ENCODE peak calls at places on chromosomes 2 and 18, in nine cellular contexts. One of them, this sample, is unnamed.

GRCh38 chr2:174546519-174547506 is 50.8 kb downstream of the WIPF1 start:
- DNase-seq in hepatocyte: peak; percentile 46
- DNase-seq in neuronal stem cell: peak; percentile 15
- DNase-seq in K562: peak; percentile 38
- DNase-seq in neural progenitor cell: peak; percentile 65
- DNase-seq in A549: peak; percentile 50
- DNase-seq in cardiac muscle cell: peak; percentile 37
- DNase-seq in aorta: no peak
- DNase-seq in small intestine: peak; percentile 28
- DNase-seq in this sample: peak; percentile 34

GRCh38 chr18:61896118-61896517 is 3.3 kb upstream of the RNF152 start:
- DNase-seq in small intestine: no peak
- DNase-seq in neuronal stem cell: no peak
- DNase-seq in K562: no peak
- DNase-seq in aorta: no peak
- DNase-seq in cardiac muscle cell: no peak
- DNase-seq in hepatocyte: no peak
- DNase-seq in A549: no peak
- DNase-seq in neural progenitor cell: no peak
- DNase-seq in this sample: no peak

GRCh38 chr18:79612291-79613108 is 67.1 kb upstream of the CTDP1 start:
- DNase-seq in small intestine: no peak
- DNase-seq in neural progenitor cell: no peak
- DNase-seq in aorta: no peak
- DNase-seq in hepatocyte: no peak
- DNase-seq in A549: no peak
- DNase-seq in neuronal stem cell: no peak
- DNase-seq in cardiac muscle cell: no peak
- DNase-seq in K562: no peak
- DNase-seq in this sample: no peak

GRCh38 chr2:240573516-240574385 is 5.5 kb downstream of the RNPEPL1 start:
- DNase-seq in hepatocyte: no peak
- DNase-seq in A549: no peak
- DNase-seq in cardiac muscle cell: no peak
- DNase-seq in neural progenitor cell: no peak
- DNase-seq in neuronal stem cell: no peak
- DNase-seq in small intestine: no peak
- DNase-seq in aorta: peak; percentile 42
- DNase-seq in K562: no peak
- DNase-seq in this sample: no peak

GRCh38 chr2:219644801-219645480 is 17.5 kb downstream of the SLC4A3 start:
- DNase-seq in hepatocyte: peak; percentile 39
- DNase-seq in small intestine: peak; percentile 64
- DNase-seq in A549: no peak
- DNase-seq in cardiac muscle cell: peak; percentile 71
- DNase-seq in aorta: no peak
- DNase-seq in K562: no peak
- DNase-seq in neuronal stem cell: no peak
- DNase-seq in neural progenitor cell: no peak
- DNase-seq in this sample: no peak

GRCh38 chr2:222548997-222549396 is 106.9 kb downstream of the FARSB start:
- DNase-seq in neural progenitor cell: peak; percentile 83
- DNase-seq in A549: no peak
- DNase-seq in hepatocyte: no peak
- DNase-seq in cardiac muscle cell: no peak
- DNase-seq in neuronal stem cell: peak; percentile 65
- DNase-seq in small intestine: no peak
- DNase-seq in aorta: no peak
- DNase-seq in K562: no peak
- DNase-seq in this sample: no peak

GRCh38 chr2:3169106-3169870 is 208.3 kb downstream of the EIPR1 start:
- DNase-seq in small intestine: no peak
- DNase-seq in cardiac muscle cell: no peak
- DNase-seq in neural progenitor cell: no peak
- DNase-seq in A549: no peak
- DNase-seq in K562: no peak
- DNase-seq in aorta: no peak
- DNase-seq in neuronal stem cell: no peak
- DNase-seq in hepatocyte: no peak
- DNase-seq in this sample: no peak

GRCh38 chr2:230128943-230129342 is 60.2 kb upstream of the SLC16A14 start:
- DNase-seq in A549: no peak
- DNase-seq in neuronal stem cell: no peak
- DNase-seq in K562: no peak
- DNase-seq in small intestine: peak; percentile 74
- DNase-seq in neural progenitor cell: no peak
- DNase-seq in hepatocyte: no peak
- DNase-seq in cardiac muscle cell: no peak
- DNase-seq in aorta: no peak
- DNase-seq in this sample: no peak

GRCh38 chr18:69674292-69674877 is 273.3 kb downstream of the CD226 start:
- DNase-seq in A549: no peak
- DNase-seq in aorta: no peak
- DNase-seq in neural progenitor cell: no peak
- DNase-seq in hepatocyte: no peak
- DNase-seq in neuronal stem cell: no peak
- DNase-seq in small intestine: no peak
- DNase-seq in K562: no peak
- DNase-seq in cardiac muscle cell: no peak
- DNase-seq in this sample: no peak

GRCh38 chr18:31711365-31712035 is 27.1 kb upstream of the B4GALT6 start:
- DNase-seq in A549: no peak
- DNase-seq in neural progenitor cell: no peak
- DNase-seq in aorta: no peak
- DNase-seq in neuronal stem cell: no peak
- DNase-seq in hepatocyte: no peak
- DNase-seq in K562: no peak
- DNase-seq in small intestine: no peak
- DNase-seq in cardiac muscle cell: no peak
- DNase-seq in this sample: no peak

GRCh38 chr2:20617892-20618467 is 32.9 kb downstream of the HS1BP3 start:
- DNase-seq in cardiac muscle cell: peak; percentile 94
- DNase-seq in K562: peak; percentile 62
- DNase-seq in hepatocyte: peak; percentile 95
- DNase-seq in small intestine: peak; percentile 61
- DNase-seq in A549: peak; percentile 95
- DNase-seq in aorta: peak; percentile 99
- DNase-seq in neuronal stem cell: no peak
- DNase-seq in neural progenitor cell: peak; percentile 25
- DNase-seq in this sample: no peak

GRCh38 chr2:130963058-130963848 is 126.5 kb downstream of the ARHGEF4 start:
- DNase-seq in A549: no peak
- DNase-seq in K562: no peak
- DNase-seq in aorta: no peak
- DNase-seq in small intestine: no peak
- DNase-seq in cardiac muscle cell: peak; percentile 44
- DNase-seq in hepatocyte: peak; percentile 18
- DNase-seq in neuronal stem cell: no peak
- DNase-seq in neural progenitor cell: peak; percentile 68
- DNase-seq in this sample: no peak

GRCh38 chr2:154338359-154338967 is 360.0 kb upstream of the KCNJ3 start:
- DNase-seq in hepatocyte: no peak
- DNase-seq in A549: no peak
- DNase-seq in neural progenitor cell: peak; percentile 8
- DNase-seq in aorta: no peak
- DNase-seq in cardiac muscle cell: no peak
- DNase-seq in neuronal stem cell: no peak
- DNase-seq in small intestine: no peak
- DNase-seq in K562: no peak
- DNase-seq in this sample: no peak

GRCh38 chr2:233823731-233824121 is 30.6 kb downstream of the HJURP start:
- DNase-seq in small intestine: no peak
- DNase-seq in cardiac muscle cell: no peak
- DNase-seq in neuronal stem cell: no peak
- DNase-seq in hepatocyte: no peak
- DNase-seq in A549: no peak
- DNase-seq in neural progenitor cell: no peak
- DNase-seq in K562: no peak
- DNase-seq in aorta: peak; percentile 35
- DNase-seq in this sample: no peak

GRCh38 chr2:23476786-23477185 is 91.8 kb downstream of the KLHL29 start:
- DNase-seq in aorta: no peak
- DNase-seq in small intestine: no peak
- DNase-seq in cardiac muscle cell: no peak
- DNase-seq in K562: no peak
- DNase-seq in A549: no peak
- DNase-seq in neuronal stem cell: no peak
- DNase-seq in hepatocyte: no peak
- DNase-seq in neural progenitor cell: no peak
- DNase-seq in this sample: no peak

GRCh38 chr18:275486-275885 is 7.6 kb upstream of the THOC1 start:
- DNase-seq in hepatocyte: no peak
- DNase-seq in neural progenitor cell: no peak
- DNase-seq in K562: no peak
- DNase-seq in A549: no peak
- DNase-seq in cardiac muscle cell: no peak
- DNase-seq in neuronal stem cell: no peak
- DNase-seq in aorta: no peak
- DNase-seq in small intestine: no peak
- DNase-seq in this sample: no peak

GRCh38 chr2:69123182-69123581 is 110.2 kb downstream of the ANTXR1 start:
- DNase-seq in neuronal stem cell: no peak
- DNase-seq in aorta: no peak
- DNase-seq in hepatocyte: no peak
- DNase-seq in neural progenitor cell: no peak
- DNase-seq in A549: no peak
- DNase-seq in K562: no peak
- DNase-seq in small intestine: no peak
- DNase-seq in cardiac muscle cell: peak; percentile 82
- DNase-seq in this sample: no peak

GRCh38 chr18:68791801-68792200 is 6.1 kb upstream of the CCDC102B start:
- DNase-seq in cardiac muscle cell: no peak
- DNase-seq in neural progenitor cell: no peak
- DNase-seq in K562: no peak
- DNase-seq in hepatocyte: peak; percentile 25
- DNase-seq in neuronal stem cell: no peak
- DNase-seq in aorta: no peak
- DNase-seq in A549: peak; percentile 3
- DNase-seq in small intestine: peak; percentile 7
- DNase-seq in this sample: no peak

GRCh38 chr2:219562049-219563020 is 9.0 kb downstream of the OBSL1 start:
- DNase-seq in K562: no peak
- DNase-seq in hepatocyte: no peak
- DNase-seq in neural progenitor cell: no peak
- DNase-seq in aorta: no peak
- DNase-seq in A549: no peak
- DNase-seq in small intestine: no peak
- DNase-seq in neuronal stem cell: no peak
- DNase-seq in cardiac muscle cell: no peak
- DNase-seq in this sample: no peak

GRCh38 chr2:207219716-207220414 is 54.1 kb upstream of the KLF7 start:
- DNase-seq in neuronal stem cell: no peak
- DNase-seq in hepatocyte: peak; percentile 39
- DNase-seq in aorta: no peak
- DNase-seq in neural progenitor cell: no peak
- DNase-seq in K562: no peak
- DNase-seq in cardiac muscle cell: no peak
- DNase-seq in A549: peak; percentile 43
- DNase-seq in small intestine: no peak
- DNase-seq in this sample: no peak

GRCh38 chr2:230658877-230659652 is 53.6 kb upstream of the CAB39 start:
- DNase-seq in small intestine: no peak
- DNase-seq in A549: no peak
- DNase-seq in K562: peak; percentile 71
- DNase-seq in cardiac muscle cell: no peak
- DNase-seq in neuronal stem cell: no peak
- DNase-seq in neural progenitor cell: no peak
- DNase-seq in hepatocyte: no peak
- DNase-seq in aorta: no peak
- DNase-seq in this sample: no peak

GRCh38 chr2:235567842-235568241 is 74.0 kb downstream of the AGAP1 start:
- DNase-seq in A549: no peak
- DNase-seq in neural progenitor cell: no peak
- DNase-seq in neuronal stem cell: no peak
- DNase-seq in hepatocyte: no peak
- DNase-seq in small intestine: no peak
- DNase-seq in aorta: no peak
- DNase-seq in K562: no peak
- DNase-seq in cardiac muscle cell: no peak
- DNase-seq in this sample: no peak

DNA sequence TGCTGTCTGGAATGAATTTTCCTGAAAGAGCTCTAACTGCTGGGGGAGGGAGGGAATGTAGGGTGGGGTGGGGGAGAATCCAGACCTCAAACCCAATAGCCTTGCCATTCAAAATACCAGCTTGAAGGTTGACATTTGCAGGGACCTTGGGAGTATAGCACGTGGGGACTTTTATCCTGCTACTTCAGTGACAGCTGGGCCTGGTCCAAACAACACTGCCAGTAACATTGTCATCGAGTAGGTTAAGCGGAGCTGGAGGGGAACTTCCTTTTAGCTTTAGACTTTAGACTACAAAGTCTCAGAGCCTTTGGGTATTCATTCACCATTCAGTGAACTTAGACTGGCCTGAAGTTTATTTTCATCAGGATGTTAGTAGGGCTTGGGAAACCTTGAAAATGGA is 248.7 kb downstream of the MEIS1 start:
- DNase-seq in small intestine: no peak
- DNase-seq in cardiac muscle cell: no peak
- DNase-seq in aorta: no peak
- DNase-seq in A549: no peak
- DNase-seq in hepatocyte: peak; percentile 10
- DNase-seq in neural progenitor cell: no peak
- DNase-seq in neuronal stem cell: no peak
- DNase-seq in K562: no peak
- DNase-seq in this sample: no peak
- H3K4me1 ChIP-seq in small intestine: no peaks in the 10 kb centered on the region
- H3K4me1 ChIP-seq in cardiac muscle cell: no peaks in the 10 kb centered on the region
- H3K4me1 ChIP-seq in aorta: peaks cover 1% of the 10 kb centered on the region
- H3K4me1 ChIP-seq in A549: no peaks in the 10 kb centered on the region
- H3K4me1 ChIP-seq in hepatocyte: peaks cover 4% of the 10 kb centered on the region
- H3K4me1 ChIP-seq in neural progenitor cell: peaks cover 36% of the 10 kb centered on the region
- H3K4me1 ChIP-seq in neuronal stem cell: peaks cover 4% of the 10 kb centered on the region
- H3K4me1 ChIP-seq in K562: no peaks in the 10 kb centered on the region
- H3K4me1 ChIP-seq in this sample: no peaks in the 10 kb centered on the region

GRCh38 chr2:167862296-167862695 is 385.1 kb downstream of the STK39 start:
- DNase-seq in small intestine: no peak
- DNase-seq in aorta: no peak
- DNase-seq in K562: no peak
- DNase-seq in hepatocyte: no peak
- DNase-seq in cardiac muscle cell: no peak
- DNase-seq in A549: no peak
- DNase-seq in neuronal stem cell: no peak
- DNase-seq in neural progenitor cell: no peak
- DNase-seq in this sample: no peak
- H3K27ac ChIP-seq in small intestine: no peak overlapping the region
- H3K27ac ChIP-seq in aorta: no peak overlapping the region
- H3K27ac ChIP-seq in K562: no peak overlapping the region
- H3K27ac ChIP-seq in hepatocyte: no peak overlapping the region
- H3K27ac ChIP-seq in cardiac muscle cell: no peak overlapping the region
- H3K27ac ChIP-seq in A549: no peak overlapping the region
- H3K27ac ChIP-seq in neuronal stem cell: no peak overlapping the region
- H3K27ac ChIP-seq in neural progenitor cell: no peak overlapping the region
- H3K27ac ChIP-seq in this sample: no peak overlapping the region

GRCh38 chr18:57052173-57052572 is 94.7 kb upstream of the BOD1L2 start:
- DNase-seq in neuronal stem cell: no peak
- DNase-seq in A549: no peak
- DNase-seq in aorta: no peak
- DNase-seq in cardiac muscle cell: no peak
- DNase-seq in neural progenitor cell: no peak
- DNase-seq in hepatocyte: no peak
- DNase-seq in K562: no peak
- DNase-seq in small intestine: no peak
- DNase-seq in this sample: no peak
- H3K9me3 ChIP-seq in neuronal stem cell: no peaks in the 10 kb centered on the region
- H3K9me3 ChIP-seq in A549: no peaks in the 10 kb centered on the region
- H3K9me3 ChIP-seq in aorta: peaks cover 2% of the 10 kb centered on the region
- H3K9me3 ChIP-seq in cardiac muscle cell: no peaks in the 10 kb centered on the region
- H3K9me3 ChIP-seq in neural progenitor cell: no peaks in the 10 kb centered on the region
- H3K9me3 ChIP-seq in hepatocyte: no peaks in the 10 kb centered on the region
- H3K9me3 ChIP-seq in K562: no peaks in the 10 kb centered on the region
- H3K9me3 ChIP-seq in small intestine: no peaks in the 10 kb centered on the region
- H3K9me3 ChIP-seq in this sample: no peaks in the 10 kb centered on the region

GRCh38 chr2:190651413-190651812 is 2.5 kb downstream of the NAB1 start:
- DNase-seq in aorta: no peak
- DNase-seq in neural progenitor cell: no peak
- DNase-seq in A549: no peak
- DNase-seq in neuronal stem cell: no peak
- DNase-seq in hepatocyte: no peak
- DNase-seq in K562: no peak
- DNase-seq in cardiac muscle cell: no peak
- DNase-seq in small intestine: no peak
- DNase-seq in this sample: no peak
- H3K4me1 ChIP-seq in aorta: peaks cover 5% of the 10 kb centered on the region
- H3K4me1 ChIP-seq in neural progenitor cell: peaks cover 12% of the 10 kb centered on the region
- H3K4me1 ChIP-seq in A549: peaks cover 59% of the 10 kb centered on the region
- H3K4me1 ChIP-seq in neuronal stem cell: no peaks in the 10 kb centered on the region
- H3K4me1 ChIP-seq in hepatocyte: peaks cover 18% of the 10 kb centered on the region
- H3K4me1 ChIP-seq in K562: peaks cover 15% of the 10 kb centered on the region
- H3K4me1 ChIP-seq in cardiac muscle cell: peaks cover 12% of the 10 kb centered on the region
- H3K4me1 ChIP-seq in small intestine: peaks cover 4% of the 10 kb centered on the region
- H3K4me1 ChIP-seq in this sample: peaks cover 56% of the 10 kb centered on the region